ENCODE peak calls at places on chromosomes 16 and 17, in eight cellular contexts. One of them, this sample, is unnamed.

GRCh38 chr17:32495347-32496253 is 8.8 kb downstream of the CDK5R1 start:
- DNase-seq in neural crest cell: no peak
- DNase-seq in activated CD4-positive, alpha-beta T cell treated with anti-CD3 and anti-CD28 coated beads, Interleukin-2, amount 50 U/mL, for 1 hour: no peak
- DNase-seq in retinal pigment epithelial cell: no peak
- DNase-seq in activated T-cell treated with anti-CD3 and anti-CD28 coated beads for 1 hour: no peak
- DNase-seq in C1 segment of cervical spinal cord: no peak
- DNase-seq in A549: no peak
- DNase-seq in T-cell: no peak
- DNase-seq in this sample: no peak

GRCh38 chr16:67399749-67400704 is 6.7 kb upstream of the TPPP3 start:
- DNase-seq in neural crest cell: no peak
- DNase-seq in activated CD4-positive, alpha-beta T cell treated with anti-CD3 and anti-CD28 coated beads, Interleukin-2, amount 50 U/mL, for 1 hour: no peak
- DNase-seq in retinal pigment epithelial cell: no peak
- DNase-seq in activated T-cell treated with anti-CD3 and anti-CD28 coated beads for 1 hour: no peak
- DNase-seq in C1 segment of cervical spinal cord: no peak
- DNase-seq in A549: no peak
- DNase-seq in T-cell: no peak
- DNase-seq in this sample: no peak

GRCh38 chr17:55817273-55817709 is 66.4 kb downstream of the PCTP start:
- DNase-seq in neural crest cell: no peak
- DNase-seq in activated CD4-positive, alpha-beta T cell treated with anti-CD3 and anti-CD28 coated beads, Interleukin-2, amount 50 U/mL, for 1 hour: no peak
- DNase-seq in retinal pigment epithelial cell: no peak
- DNase-seq in activated T-cell treated with anti-CD3 and anti-CD28 coated beads for 1 hour: no peak
- DNase-seq in C1 segment of cervical spinal cord: no peak
- DNase-seq in A549: no peak
- DNase-seq in T-cell: no peak
- DNase-seq in this sample: no peak

GRCh38 chr17:61307905-61308886 is 91.4 kb upstream of the TBX2 start:
- DNase-seq in neural crest cell: no peak
- DNase-seq in activated CD4-positive, alpha-beta T cell treated with anti-CD3 and anti-CD28 coated beads, Interleukin-2, amount 50 U/mL, for 1 hour: no peak
- DNase-seq in retinal pigment epithelial cell: peak
- DNase-seq in activated T-cell treated with anti-CD3 and anti-CD28 coated beads for 1 hour: no peak
- DNase-seq in C1 segment of cervical spinal cord: no peak
- DNase-seq in A549: peak
- DNase-seq in T-cell: no peak
- DNase-seq in this sample: no peak

GRCh38 chr17:43823350-43824084 is 9.4 kb downstream of the MPP3 start:
- DNase-seq in neural crest cell: no peak
- DNase-seq in activated CD4-positive, alpha-beta T cell treated with anti-CD3 and anti-CD28 coated beads, Interleukin-2, amount 50 U/mL, for 1 hour: no peak
- DNase-seq in retinal pigment epithelial cell: no peak
- DNase-seq in activated T-cell treated with anti-CD3 and anti-CD28 coated beads for 1 hour: no peak
- DNase-seq in C1 segment of cervical spinal cord: no peak
- DNase-seq in A549: no peak
- DNase-seq in T-cell: no peak
- DNase-seq in this sample: no peak

GRCh38 chr17:3683054-3683511 is 12.9 kb downstream of the P2RX5 start:
- DNase-seq in neural crest cell: peak
- DNase-seq in activated CD4-positive, alpha-beta T cell treated with anti-CD3 and anti-CD28 coated beads, Interleukin-2, amount 50 U/mL, for 1 hour: peak
- DNase-seq in retinal pigment epithelial cell: no peak
- DNase-seq in activated T-cell treated with anti-CD3 and anti-CD28 coated beads for 1 hour: peak
- DNase-seq in C1 segment of cervical spinal cord: no peak
- DNase-seq in A549: peak
- DNase-seq in T-cell: no peak
- DNase-seq in this sample: no peak

GRCh38 chr17:39688475-39688835 is 598 bp upstream of the PGAP3 start:
- DNase-seq in neural crest cell: no peak
- DNase-seq in activated CD4-positive, alpha-beta T cell treated with anti-CD3 and anti-CD28 coated beads, Interleukin-2, amount 50 U/mL, for 1 hour: no peak
- DNase-seq in retinal pigment epithelial cell: no peak
- DNase-seq in activated T-cell treated with anti-CD3 and anti-CD28 coated beads for 1 hour: no peak
- DNase-seq in C1 segment of cervical spinal cord: no peak
- DNase-seq in A549: no peak
- DNase-seq in T-cell: no peak
- DNase-seq in this sample: no peak

GRCh38 chr16:86618431-86619262 is 40.3 kb downstream of the FOXL1 start:
- DNase-seq in neural crest cell: no peak
- DNase-seq in activated CD4-positive, alpha-beta T cell treated with anti-CD3 and anti-CD28 coated beads, Interleukin-2, amount 50 U/mL, for 1 hour: no peak
- DNase-seq in retinal pigment epithelial cell: no peak
- DNase-seq in activated T-cell treated with anti-CD3 and anti-CD28 coated beads for 1 hour: no peak
- DNase-seq in C1 segment of cervical spinal cord: no peak
- DNase-seq in A549: peak
- DNase-seq in T-cell: no peak
- DNase-seq in this sample: no peak

GRCh38 chr17:78124081-78124835 is 4.3 kb downstream of the TMC6 start:
- DNase-seq in neural crest cell: no peak
- DNase-seq in activated CD4-positive, alpha-beta T cell treated with anti-CD3 and anti-CD28 coated beads, Interleukin-2, amount 50 U/mL, for 1 hour: no peak
- DNase-seq in retinal pigment epithelial cell: no peak
- DNase-seq in activated T-cell treated with anti-CD3 and anti-CD28 coated beads for 1 hour: no peak
- DNase-seq in C1 segment of cervical spinal cord: no peak
- DNase-seq in A549: no peak
- DNase-seq in T-cell: no peak
- DNase-seq in this sample: no peak

GRCh38 chr17:2043785-2044184 is 2.0 kb downstream of the OVCA2 start:
- DNase-seq in neural crest cell: no peak
- DNase-seq in activated CD4-positive, alpha-beta T cell treated with anti-CD3 and anti-CD28 coated beads, Interleukin-2, amount 50 U/mL, for 1 hour: no peak
- DNase-seq in retinal pigment epithelial cell: no peak
- DNase-seq in activated T-cell treated with anti-CD3 and anti-CD28 coated beads for 1 hour: no peak
- DNase-seq in C1 segment of cervical spinal cord: no peak
- DNase-seq in A549: peak
- DNase-seq in T-cell: no peak
- DNase-seq in this sample: no peak

GRCh38 chr17:77807051-77807745 is 151.3 kb upstream of the TNRC6C start:
- DNase-seq in neural crest cell: no peak
- DNase-seq in activated CD4-positive, alpha-beta T cell treated with anti-CD3 and anti-CD28 coated beads, Interleukin-2, amount 50 U/mL, for 1 hour: no peak
- DNase-seq in retinal pigment epithelial cell: no peak
- DNase-seq in activated T-cell treated with anti-CD3 and anti-CD28 coated beads for 1 hour: no peak
- DNase-seq in C1 segment of cervical spinal cord: no peak
- DNase-seq in A549: no peak
- DNase-seq in T-cell: no peak
- DNase-seq in this sample: no peak

GRCh38 chr17:17994271-17994670 is 21.6 kb downstream of the DRC3 start:
- DNase-seq in neural crest cell: peak
- DNase-seq in activated CD4-positive, alpha-beta T cell treated with anti-CD3 and anti-CD28 coated beads, Interleukin-2, amount 50 U/mL, for 1 hour: no peak
- DNase-seq in retinal pigment epithelial cell: peak
- DNase-seq in activated T-cell treated with anti-CD3 and anti-CD28 coated beads for 1 hour: peak
- DNase-seq in C1 segment of cervical spinal cord: no peak
- DNase-seq in A549: peak
- DNase-seq in T-cell: no peak
- DNase-seq in this sample: no peak

GRCh38 chr16:2821483-2822157 is 4.6 kb downstream of the PRSS21 start:
- DNase-seq in neural crest cell: no peak
- DNase-seq in activated CD4-positive, alpha-beta T cell treated with anti-CD3 and anti-CD28 coated beads, Interleukin-2, amount 50 U/mL, for 1 hour: no peak
- DNase-seq in retinal pigment epithelial cell: no peak
- DNase-seq in activated T-cell treated with anti-CD3 and anti-CD28 coated beads for 1 hour: no peak
- DNase-seq in C1 segment of cervical spinal cord: no peak
- DNase-seq in A549: no peak
- DNase-seq in T-cell: no peak
- DNase-seq in this sample: no peak

GRCh38 chr16:79402920-79403319 is 197.6 kb downstream of the MAF start:
- DNase-seq in neural crest cell: no peak
- DNase-seq in activated CD4-positive, alpha-beta T cell treated with anti-CD3 and anti-CD28 coated beads, Interleukin-2, amount 50 U/mL, for 1 hour: no peak
- DNase-seq in retinal pigment epithelial cell: no peak
- DNase-seq in activated T-cell treated with anti-CD3 and anti-CD28 coated beads for 1 hour: no peak
- DNase-seq in C1 segment of cervical spinal cord: no peak
- DNase-seq in A549: no peak
- DNase-seq in T-cell: no peak
- DNase-seq in this sample: no peak

GRCh38 chr16:988465-989353 is 7.1 kb downstream of the SOX8 start:
- DNase-seq in neural crest cell: no peak
- DNase-seq in activated CD4-positive, alpha-beta T cell treated with anti-CD3 and anti-CD28 coated beads, Interleukin-2, amount 50 U/mL, for 1 hour: no peak
- DNase-seq in retinal pigment epithelial cell: no peak
- DNase-seq in activated T-cell treated with anti-CD3 and anti-CD28 coated beads for 1 hour: no peak
- DNase-seq in C1 segment of cervical spinal cord: no peak
- DNase-seq in A549: no peak
- DNase-seq in T-cell: no peak
- DNase-seq in this sample: no peak

GRCh38 chr17:82319619-82320062 is 2.2 kb upstream of the CD7 start:
- DNase-seq in neural crest cell: no peak
- DNase-seq in activated CD4-positive, alpha-beta T cell treated with anti-CD3 and anti-CD28 coated beads, Interleukin-2, amount 50 U/mL, for 1 hour: no peak
- DNase-seq in retinal pigment epithelial cell: no peak
- DNase-seq in activated T-cell treated with anti-CD3 and anti-CD28 coated beads for 1 hour: no peak
- DNase-seq in C1 segment of cervical spinal cord: no peak
- DNase-seq in A549: no peak
- DNase-seq in T-cell: no peak
- DNase-seq in this sample: no peak

GRCh38 chr17:67281736-67282135 is 36.7 kb upstream of the HELZ start:
- DNase-seq in neural crest cell: no peak
- DNase-seq in activated CD4-positive, alpha-beta T cell treated with anti-CD3 and anti-CD28 coated beads, Interleukin-2, amount 50 U/mL, for 1 hour: no peak
- DNase-seq in retinal pigment epithelial cell: no peak
- DNase-seq in activated T-cell treated with anti-CD3 and anti-CD28 coated beads for 1 hour: no peak
- DNase-seq in C1 segment of cervical spinal cord: no peak
- DNase-seq in A549: no peak
- DNase-seq in T-cell: no peak
- DNase-seq in this sample: no peak

GRCh38 chr17:19237389-19238166 is 412 bp downstream of the EPN2 start:
- DNase-seq in neural crest cell: no peak
- DNase-seq in activated CD4-positive, alpha-beta T cell treated with anti-CD3 and anti-CD28 coated beads, Interleukin-2, amount 50 U/mL, for 1 hour: peak
- DNase-seq in retinal pigment epithelial cell: no peak
- DNase-seq in activated T-cell treated with anti-CD3 and anti-CD28 coated beads for 1 hour: peak
- DNase-seq in C1 segment of cervical spinal cord: no peak
- DNase-seq in A549: peak
- DNase-seq in T-cell: no peak
- DNase-seq in this sample: no peak

GRCh38 chr17:63275318-63275967 is 170.7 kb downstream of the CYB561 start:
- DNase-seq in neural crest cell: no peak
- DNase-seq in activated CD4-positive, alpha-beta T cell treated with anti-CD3 and anti-CD28 coated beads, Interleukin-2, amount 50 U/mL, for 1 hour: no peak
- DNase-seq in retinal pigment epithelial cell: peak
- DNase-seq in activated T-cell treated with anti-CD3 and anti-CD28 coated beads for 1 hour: no peak
- DNase-seq in C1 segment of cervical spinal cord: no peak
- DNase-seq in A549: peak
- DNase-seq in T-cell: no peak
- DNase-seq in this sample: peak